ENCODE peak calls at places on chromosome 6, in seven cellular contexts. T is GM19239; S is uterus; Y is heart left ventricle; A is stimulated activated CD4-positive, alpha-beta T cell treated with anti-CD3 and anti-CD28 coated beads, Interleukin-12 subunit alpha, Interleukin-12 subunit beta, amount 100 ng/mL, for 4 hours; Q is HS-5; U is fibroblast of mammary gland. J is an unnamed sample.

GRCh38 chr6:129683606-129684322 is 26.2 kb downstream of the ARHGAP18 start:
- DNase-seq in Y (peak; percentile 71), A (peak; percentile 38), S (peak; percentile 71), U (peak; percentile 99), T (peak; percentile 50), Q (peak; percentile 90), J (peak; percentile 96)

GRCh38 chr6:46948699-46949098 is 27.0 kb upstream of the ADGRF5 start:
- DNase-seq in Q (no peak), T (no peak), A (no peak), S (peak; percentile 48), Y (peak; percentile 60), U (no peak), J (no peak)

GRCh38 chr6:29553268-29554057 is 6.1 kb downstream of the UBD start:
- DNase-seq in U (peak; percentile 80), A (peak; percentile 32), T (peak; percentile 14), S (peak; percentile 49), Y (peak; percentile 31), Q (peak; percentile 13), J (no peak)

GRCh38 chr6:35694462-35694861 is 5.7 kb upstream of the FKBP5 start:
- DNase-seq in Y (no peak), T (no peak), A (no peak), S (no peak), U (peak; percentile 78), Q (no peak), J (no peak)

GRCh38 chr6:71127374-71127773 is 161.2 kb upstream of the OGFRL1 start:
- DNase-seq in Q (no peak), U (no peak), S (no peak), Y (no peak), T (no peak), A (no peak), J (no peak)

GRCh38 chr6:104689551-104690205 is 170.0 kb downstream of the HACE1 start:
- DNase-seq in T (no peak), Y (no peak), Q (no peak), S (no peak), A (no peak), U (peak; percentile 3), J (peak; percentile 99)

GRCh38 chr6:79266051-79266450 is 31.6 kb upstream of the HMGN3 start:
- DNase-seq in T (no peak), U (no peak), Y (no peak), Q (no peak), S (no peak), A (no peak), J (no peak)

GRCh38 chr6:129691709-129692108 is 18.3 kb downstream of the ARHGAP18 start:
- DNase-seq in T (no peak), Y (no peak), A (no peak), Q (no peak), U (no peak), S (no peak), J (no peak)

GRCh38 chr6:1337791-1338190 is 25.9 kb downstream of the FOXQ1 start:
- DNase-seq in U (peak; percentile 47), Y (no peak), T (no peak), Q (no peak), S (no peak), A (no peak), J (no peak)

J was measured in retinal pigment epithelial cell.